ENCODE peak calls at places on chromosomes 6 and 20, in nine cellular contexts. Y is sigmoid colon, B is uterus, G is breast epithelium, Z is ovary, W is prostate gland, U is heart left ventricle, P is transverse colon, K is body of pancreas. D is an unnamed sample.

GRCh38 chr6:25692472-25692871 is 40.5 kb downstream of the SCGN start:
- DNase-seq in G (no peak), Z (no peak), B (no peak), P (no peak), K (no peak), U (no peak), W (no peak), Y (no peak), D (no peak)

GRCh38 chr6:93391982-93392381 is 27.4 kb downstream of the EPHA7 start:
- DNase-seq in U (no peak), K (no peak), Y (no peak), B (no peak), Z (no peak), G (no peak), P (no peak), W (no peak), D (no peak)

GRCh38 chr6:108068618-108069017 is 5.9 kb downstream of the OSTM1 start:
- DNase-seq in G (no peak), K (no peak), P (no peak), Y (no peak), Z (no peak), W (no peak), B (no peak), U (no peak), D (no peak)

GRCh38 chr6:69847507-69847812 is 18.9 kb upstream of the COL19A1 start:
- DNase-seq in W (no peak), P (no peak), Y (no peak), U (no peak), Z (no peak), K (no peak), G (no peak), B (no peak), D (no peak)

GRCh38 chr6:107244742-107245470 is 129.6 kb upstream of the BEND3 start:
- DNase-seq in U (no peak), P (no peak), G (no peak), Y (no peak), W (no peak), K (no peak), B (no peak), Z (no peak), D (no peak)

GRCh38 chr6:150632785-150633465 is 33.2 kb downstream of the PLEKHG1 start:
- DNase-seq in Z (no peak), G (no peak), W (no peak), U (no peak), K (no peak), B (no peak), Y (no peak), P (no peak), D (no peak)

GRCh38 chr6:3371222-3371949 is 85.5 kb downstream of the SLC22A23 start:
- DNase-seq in Z (no peak), G (no peak), U (no peak), B (no peak), P (no peak), K (peak), W (no peak), Y (peak), D (no peak)

GRCh38 chr20:4937422-4938319 is 63.6 kb downstream of the SLC23A2 start:
- DNase-seq in K (peak), G (no peak), P (no peak), Y (no peak), Z (no peak), W (peak), U (no peak), B (no peak), D (no peak)

GRCh38 chr20:878511-879307 is 37.4 kb downstream of the ANGPT4 start:
- DNase-seq in Z (no peak), U (no peak), P (no peak), W (no peak), Y (no peak), K (no peak), G (no peak), B (no peak), D (peak)

GRCh38 chr6:21767891-21768659 is 174.5 kb downstream of the SOX4 start:
- DNase-seq in B (no peak), K (no peak), G (no peak), Z (no peak), P (no peak), Y (no peak), W (no peak), U (no peak), D (no peak)

GRCh38 chr6:134768936-134769335 is 181.0 kb downstream of the ALDH8A1 start:
- DNase-seq in Z (no peak), U (no peak), B (no peak), K (no peak), P (no peak), W (no peak), G (no peak), Y (no peak), D (no peak)

GRCh38 chr20:11891827-11892521 is 25.7 kb upstream of the BTBD3 start:
- DNase-seq in B (peak), W (peak), K (peak), P (peak), Z (peak), G (peak), U (peak), Y (peak), D (peak)

GRCh38 chr6:35486005-35486925 is 10.6 kb downstream of the TEAD3 start:
- DNase-seq in G (peak), Z (peak), K (peak), Y (peak), P (peak), B (peak), U (no peak), W (peak), D (peak)

GRCh38 chr20:1764136-1765033 is 106.8 kb upstream of the SIRPG start:
- DNase-seq in Y (peak), P (peak), U (peak), K (peak), G (peak), B (peak), W (peak), Z (peak), D (peak)

GRCh38 chr6:30926644-30927043 is 5.3 kb downstream of the SFTA2 start:
- DNase-seq in W (no peak), Y (no peak), Z (no peak), K (peak), G (no peak), U (no peak), P (peak), B (no peak), D (no peak)

GRCh38 chr6:65776332-65776731 is 69.3 kb upstream of the EYS start:
- DNase-seq in Y (no peak), P (no peak), B (no peak), W (no peak), G (no peak), U (no peak), K (no peak), Z (no peak), D (no peak)

GRCh38 chr20:46973801-46974200 is 79.2 kb downstream of the EYA2 start:
- DNase-seq in W (no peak), Y (no peak), G (no peak), U (no peak), K (no peak), B (no peak), P (no peak), Z (no peak), D (no peak)

GRCh38 chr6:454148-454991 is 62.8 kb downstream of the IRF4 start:
- DNase-seq in P (no peak), G (no peak), Y (no peak), W (no peak), U (no peak), B (no peak), Z (no peak), K (no peak), D (no peak)

GRCh38 chr6:57262901-57263694 is 41.0 kb upstream of the RAB23 start:
- DNase-seq in Z (no peak), K (no peak), Y (peak), U (no peak), G (no peak), P (no peak), B (peak), W (no peak), D (no peak)

GRCh38 chr6:4778086-4778485 is 1.9 kb downstream of the CDYL start:
- DNase-seq in K (no peak), G (no peak), Z (no peak), P (no peak), W (no peak), U (no peak), B (no peak), Y (no peak), D (no peak)

GRCh38 chr6:170529839-170530520 is 23.1 kb downstream of the PSMB1 start:
- DNase-seq in P (peak), Y (peak), K (peak), Z (peak), U (peak), W (peak), G (peak), B (peak), D (peak)

GRCh38 chr20:4787069-4787468 is 65.4 kb downstream of the PRND start:
- DNase-seq in G (no peak), B (no peak), U (no peak), P (no peak), K (no peak), Z (no peak), W (no peak), Y (no peak), D (peak)

GRCh38 chr6:160992323-160993314 is 1.1 kb downstream of the MAP3K4 start:
- DNase-seq in Z (peak), P (peak), Y (no peak), B (peak), U (peak), K (peak), W (peak), G (peak), D (no peak)

GRCh38 chr20:24631173-24631505 is 161.7 kb downstream of the SYNDIG1 start:
- DNase-seq in W (no peak), Z (no peak), Y (no peak), G (no peak), P (no peak), B (no peak), K (no peak), U (no peak), D (no peak)

GRCh38 chr6:17721671-17722070 is 14.9 kb upstream of the NUP153 start:
- DNase-seq in W (no peak), K (no peak), P (no peak), U (no peak), Z (no peak), Y (no peak), B (no peak), G (no peak), D (no peak)

GRCh38 chr6:46638650-46639049 is 14.0 kb downstream of the CYP39A1 start:
- DNase-seq in P (no peak), U (no peak), G (no peak), W (no peak), Z (no peak), Y (no peak), B (no peak), K (no peak), D (no peak)

GRCh38 chr6:17002123-17002522 is 99.7 kb upstream of the STMND1 start:
- DNase-seq in W (no peak), P (no peak), Z (no peak), G (no peak), K (no peak), Y (no peak), U (no peak), B (no peak), D (no peak)

GRCh38 chr20:46145646-46146045 is 27.5 kb downstream of the CD40 start:
- DNase-seq in U (no peak), Z (no peak), W (no peak), P (no peak), K (no peak), B (no peak), G (no peak), Y (no peak), D (no peak)

GRCh38 chr6:167658106-167658505 is 168.6 kb upstream of the AFDN start:
- DNase-seq in G (no peak), Y (no peak), P (no peak), W (no peak), K (no peak), Z (no peak), U (no peak), B (no peak), D (no peak)

GRCh38 chr6:49698538-49699205 is 14.7 kb downstream of the CRISP2 start:
- DNase-seq in U (no peak), P (no peak), B (no peak), K (no peak), Y (no peak), Z (no peak), W (no peak), G (no peak), D (no peak)

GRCh38 chr6:18166314-18167007 is 11.2 kb downstream of the KDM1B start:
- DNase-seq in B (no peak), G (no peak), U (no peak), K (no peak), W (no peak), Y (no peak), P (no peak), Z (no peak), D (no peak)

GRCh38 chr6:65937982-65938381 is 231.0 kb upstream of the EYS start:
- DNase-seq in U (no peak), Z (peak), K (peak), Y (no peak), G (no peak), P (no peak), W (no peak), B (peak), D (peak)

GRCh38 chr20:60199866-60200265 is 241.6 kb downstream of the CDH26 start:
- DNase-seq in K (no peak), B (no peak), P (no peak), W (no peak), Y (no peak), G (no peak), U (no peak), Z (no peak), D (no peak)

GRCh38 chr20:47280668-47281067 is 75.8 kb downstream of the ZMYND8 start:
- DNase-seq in Y (peak), P (no peak), G (no peak), K (no peak), Z (no peak), W (no peak), U (no peak), B (no peak), D (no peak)

GRCh38 chr20:19275038-19275629 is 62.7 kb downstream of the SLC24A3 start:
- DNase-seq in Y (no peak), G (no peak), U (no peak), W (no peak), Z (no peak), P (no peak), B (no peak), K (no peak), D (no peak)

GRCh38 chr6:14274552-14275492 is 157.2 kb downstream of the CD83 start:
- DNase-seq in U (no peak), G (peak), K (no peak), Y (no peak), P (no peak), Z (no peak), B (no peak), W (peak), D (peak)

GRCh38 chr6:24876496-24877465 is 59.0 kb downstream of the RIPOR2 start:
- DNase-seq in W (no peak), K (no peak), P (no peak), Z (no peak), B (no peak), U (no peak), G (no peak), Y (no peak), D (no peak)

GRCh38 chr20:35296101-35296554 is 3.9 kb upstream of the FAM83C start:
- DNase-seq in P (no peak), K (no peak), G (no peak), W (no peak), B (no peak), Z (no peak), U (no peak), Y (no peak), D (no peak)
- TF ChIP-seq POLR2A in P (no peak), K (no peak), G (no peak), W (no peak), B (no peak), Z (no peak), U (no peak), Y (no peak), D (no peak)

GRCh38 chr20:48750941-48751620 is 76.7 kb downstream of the PREX1 start:
- DNase-seq in Z (no peak), W (no peak), K (peak), P (peak), U (peak), Y (no peak), G (peak), B (no peak), D (no peak)
- H3K4me3 ChIP-seq in Z (no peak), W (no peak), K (no peak), P (no peak), U (no peak), Y (no peak), G (no peak), B (no peak), D (no peak)

DNA sequence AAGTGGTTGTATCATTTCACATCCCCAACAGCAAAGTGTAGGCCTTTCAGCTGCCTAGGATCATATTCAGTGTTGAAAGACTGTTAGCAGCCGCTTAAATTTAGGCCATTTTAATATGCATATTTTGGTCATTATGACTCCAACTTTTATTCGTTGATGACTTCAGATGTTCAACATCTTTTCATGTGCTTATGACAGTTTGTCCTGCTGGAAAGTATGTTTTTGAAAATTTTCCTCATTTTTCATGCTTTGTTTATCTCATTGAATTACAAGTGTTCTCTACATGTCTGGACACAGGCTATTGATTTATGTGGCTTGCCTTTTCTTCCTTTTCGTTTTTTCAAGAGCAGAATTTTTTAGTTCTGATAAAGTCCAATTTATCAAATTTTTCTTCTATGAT is 244.0 kb downstream of the THBS2 start:
- DNase-seq in B (no peak), U (no peak), K (no peak), Y (no peak), G (no peak), W (no peak), P (no peak), Z (no peak), D (no peak)
- TF ChIP-seq POLR2A in B (no peak), U (no peak), K (no peak), Y (no peak), G (no peak), W (no peak), P (no peak), Z (no peak), D (no peak)

GRCh38 chr6:141326426-141326825 is 806.3 kb upstream of the GJE1 start:
- DNase-seq in B (no peak), Y (no peak), U (no peak), P (no peak), W (no peak), K (peak), G (no peak), Z (no peak), D (no peak)

GRCh38 chr6:141321486-141322347 is 811.0 kb upstream of the GJE1 start:
- DNase-seq in Y (no peak), W (no peak), U (no peak), G (no peak), B (no peak), P (no peak), K (no peak), Z (no peak), D (no peak)

DNA sequence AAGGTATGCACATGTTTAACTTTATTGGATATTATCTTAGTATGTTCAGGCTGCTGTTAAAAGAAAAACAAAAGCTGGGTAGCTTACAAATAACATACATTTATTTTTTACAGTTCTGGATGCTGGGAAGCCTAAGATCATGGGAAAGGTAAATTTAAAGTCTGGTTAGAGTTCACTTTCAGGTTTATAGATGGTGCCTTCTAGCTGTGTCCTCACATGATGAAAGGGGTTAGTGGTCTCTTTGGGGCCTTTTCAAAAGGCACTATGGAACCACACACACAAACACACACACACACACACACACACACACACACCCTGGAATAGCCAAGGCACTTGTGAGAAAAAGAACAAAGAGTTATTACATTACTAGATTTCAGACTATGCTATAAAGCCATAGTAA is 805.8 kb upstream of the GJE1 start:
- DNase-seq in W (no peak), U (no peak), P (no peak), G (no peak), B (no peak), K (no peak), Y (no peak), Z (no peak), D (no peak)
- H3K4me3 ChIP-seq in W (no peak), U (no peak), P (no peak), G (peak), B (no peak), K (no peak), Y (peak), Z (no peak), D (no peak)

DNA sequence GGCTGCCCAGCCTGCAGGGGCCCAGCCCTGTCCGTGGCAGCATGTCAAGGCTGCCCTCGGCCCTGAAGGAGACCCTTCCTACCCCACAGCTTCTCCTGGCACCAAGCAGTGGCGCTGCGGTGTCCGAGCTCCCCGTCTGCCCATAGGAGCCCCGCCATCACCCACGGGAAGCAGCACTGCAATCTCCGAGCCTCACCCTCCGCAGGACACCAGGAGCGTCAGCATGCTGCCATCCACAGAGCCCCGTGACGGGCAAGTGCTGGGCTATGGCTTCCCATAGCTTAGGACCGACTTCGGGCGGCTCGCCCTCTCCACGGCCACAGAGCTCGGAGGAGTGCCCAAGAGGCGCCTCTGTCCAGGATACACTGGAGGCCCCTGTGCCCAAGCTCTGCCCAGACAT is 25.1 kb downstream of the YTHDF1 start:
- DNase-seq in U (no peak), B (no peak), K (no peak), Y (no peak), W (no peak), Z (no peak), P (no peak), G (no peak), D (no peak)
- TF ChIP-seq POLR2A in U (no peak), B (no peak), K (no peak), Y (no peak), W (no peak), Z (no peak), P (no peak), G (no peak), D (no peak)

DNA sequence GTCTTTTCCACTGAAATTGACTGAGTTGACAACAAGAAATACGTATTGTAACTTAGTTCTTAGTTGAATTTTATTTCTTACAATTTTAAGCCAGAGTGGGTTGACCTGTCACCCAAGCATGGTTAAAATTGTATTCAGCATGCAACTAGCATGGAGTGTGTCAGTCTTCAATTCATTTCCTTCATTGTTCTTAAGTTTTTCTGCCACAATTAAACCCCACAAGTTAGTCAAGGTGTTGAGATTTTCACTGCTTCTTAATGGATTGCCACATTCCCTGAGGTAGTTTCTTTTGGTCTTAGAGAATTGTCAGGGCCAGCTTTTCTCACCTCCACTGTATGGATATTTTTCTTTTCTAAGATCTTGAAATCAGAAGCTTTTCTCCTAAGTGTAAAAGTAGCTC is 2.1 kb downstream of the PTPN1 start:
- DNase-seq in K (no peak), B (no peak), W (no peak), G (no peak), Z (no peak), Y (no peak), P (no peak), U (no peak), D (no peak)
- H3K4me3 ChIP-seq in K (no peak), B (peak), W (peak), G (peak), Z (peak), Y (no peak), P (no peak), U (peak), D (no peak)

D was measured in lower leg skin.